ENCODE peak calls at places on chromosomes 13 and 19, in six cellular contexts. Y is activated T-cell treated with anti-CD3 and anti-CD28 coated beads, Interleukin-2, amount 50 U/mL, for 72 hours; K is GM12891; D is upper lobe of left lung; V is H54; U is RWPE1. Q is an unnamed sample.

GRCh38 chr13:33677215-33677614 is 140.7 kb upstream of the RFC3 start:
- DNase-seq in Y (no peak), K (no peak), D (no peak), V (no peak), U (no peak), Q (no peak)

GRCh38 chr13:74771964-74772363 is 637.8 kb upstream of the KLF12 start:
- DNase-seq in Y (no peak), K (no peak), D (no peak), V (peak), U (peak), Q (peak)

GRCh38 chr19:33302974-33303790 is 848 bp upstream of the CEBPA start:
- DNase-seq in Y (peak), K (no peak), D (peak), V (no peak), U (peak), Q (peak)

GRCh38 chr19:31352782-31353651 is 3.8 kb upstream of the TSHZ3 start:
- DNase-seq in Y (no peak), K (no peak), D (no peak), V (no peak), U (no peak), Q (no peak)

GRCh38 chr19:13127051-13127450 is 9.0 kb downstream of the NACC1 start:
- DNase-seq in Y (no peak), K (no peak), D (no peak), V (no peak), U (no peak), Q (no peak)

GRCh38 chr13:38535271-38535670 is 151.6 kb upstream of the FREM2 start:
- DNase-seq in Y (no peak), K (no peak), D (no peak), V (no peak), U (no peak), Q (no peak)

GRCh38 chr19:32068805-32069204 is 276.6 kb upstream of the ZNF507 start:
- DNase-seq in Y (no peak), K (no peak), D (no peak), V (no peak), U (no peak), Q (no peak)

GRCh38 chr13:100280681-100281080 is 191.8 kb downstream of the PCCA start:
- DNase-seq in Y (no peak), K (no peak), D (no peak), V (peak), U (peak), Q (no peak)

GRCh38 chr19:30649934-30650614 is 277.9 kb downstream of the ZNF536 start:
- DNase-seq in Y (peak), K (peak), D (no peak), V (peak), U (peak), Q (peak)

GRCh38 chr19:38664503-38665211 is 17.2 kb downstream of the ACTN4 start:
- DNase-seq in Y (no peak), K (no peak), D (no peak), V (no peak), U (no peak), Q (no peak)

GRCh38 chr13:76027131-76027530 is 391.0 kb downstream of the LMO7 start:
- DNase-seq in Y (no peak), K (no peak), D (no peak), V (no peak), U (no peak), Q (no peak)

GRCh38 chr19:1312732-1313694 is 27.3 kb downstream of the EFNA2 start:
- DNase-seq in Y (no peak), K (no peak), D (no peak), V (peak), U (peak), Q (peak)

GRCh38 chr13:19681517-19681916 is 48.1 kb downstream of the MPHOSPH8 start:
- DNase-seq in Y (no peak), K (no peak), D (no peak), V (no peak), U (no peak), Q (no peak)

GRCh38 chr19:7506385-7507328 is 9.2 kb upstream of the ZNF358 start:
- DNase-seq in Y (peak), K (no peak), D (peak), V (peak), U (peak), Q (peak)

GRCh38 chr19:18264428-18264827 is 9.8 kb downstream of the IQCN start:
- DNase-seq in Y (no peak), K (no peak), D (no peak), V (no peak), U (no peak), Q (no peak)

GRCh38 chr19:33212773-33213172 is 12.9 kb downstream of the SLC7A10 start:
- DNase-seq in Y (no peak), K (no peak), D (no peak), V (no peak), U (no peak), Q (no peak)

GRCh38 chr19:21474671-21475181 is 30.7 kb upstream of the ZNF429 start:
- DNase-seq in Y (peak), K (peak), D (peak), V (no peak), U (peak), Q (no peak)

GRCh38 chr19:29442910-29443309 is 82.9 kb upstream of the VSTM2B start:
- DNase-seq in Y (no peak), K (no peak), D (no peak), V (no peak), U (no peak), Q (no peak)

GRCh38 chr13:113647351-113648217 is 10.4 kb downstream of the ATP4B start:
- DNase-seq in Y (no peak), K (no peak), D (peak), V (peak), U (peak), Q (peak)